ENCODE peak calls at places on chromosomes 3 and 15, in five cellular contexts. S is foreskin keratinocyte, V is neural progenitor cell, L is astrocyte of the cerebellum, N is psoas muscle. R is an unnamed sample.

GRCh38 chr3:116920836-116921596 is 211.4 kb downstream of the TUSC7 start:
- DNase-seq in S (no peak), V (no peak), N (no peak), L (no peak), R (no peak)

GRCh38 chr3:169604568-169604967 is 58.9 kb downstream of the MECOM start:
- DNase-seq in N (no peak), S (no peak), L (no peak), V (peak), R (no peak)

GRCh38 chr3:39278616-39278935 is 1.3 kb downstream of the CX3CR1 start:
- DNase-seq in L (no peak), V (no peak), S (no peak), N (no peak), R (no peak)

GRCh38 chr15:70347766-70348558 is 250.2 kb upstream of the TLE3 start:
- DNase-seq in S (no peak), N (no peak), L (no peak), V (no peak), R (no peak)

GRCh38 chr3:113617726-113618125 is 78.7 kb downstream of the USF3 start:
- DNase-seq in S (no peak), N (no peak), V (no peak), L (no peak), R (no peak)

GRCh38 chr3:45516829-45517228 is 77.7 kb upstream of the LIMD1 start:
- DNase-seq in N (no peak), L (peak), V (no peak), S (no peak), R (no peak)

GRCh38 chr15:33458421-33458820 is 147.7 kb downstream of the RYR3 start:
- DNase-seq in N (no peak), L (no peak), V (no peak), S (peak), R (no peak)

GRCh38 chr3:51959651-51960050 is 4.5 kb downstream of the GPR62 start:
- DNase-seq in S (no peak), L (no peak), V (no peak), N (no peak), R (no peak)

GRCh38 chr15:40094156-40094555 is 14.5 kb downstream of the BMF start:
- DNase-seq in L (no peak), N (no peak), V (no peak), S (no peak), R (no peak)

GRCh38 chr3:141828487-141829284 is 47.8 kb upstream of the ATP1B3 start:
- DNase-seq in S (peak), N (no peak), V (peak), L (no peak), R (peak)

GRCh38 chr15:95105229-95105628 is 873.9 kb downstream of the MCTP2 start:
- DNase-seq in N (no peak), S (peak), V (no peak), L (peak), R (no peak)

GRCh38 chr3:114554716-114555115 is 260.9 kb downstream of the TIGIT start:
- DNase-seq in L (no peak), N (no peak), S (no peak), V (no peak), R (no peak)

GRCh38 chr15:73789491-73790240 is 36.5 kb upstream of the INSYN1 start:
- DNase-seq in V (no peak), S (no peak), L (no peak), N (no peak), R (no peak)

GRCh38 chr15:52710050-52710709 is 31.0 kb upstream of the ATOSA start:
- DNase-seq in S (peak), V (no peak), L (no peak), N (no peak), R (no peak)

GRCh38 chr15:67199881-67200763 is 54.3 kb downstream of the AAGAB start:
- DNase-seq in N (no peak), L (no peak), V (no peak), S (no peak), R (no peak)

GRCh38 chr3:177427540-177427939 is 230.3 kb upstream of the TBL1XR1 start:
- DNase-seq in V (no peak), N (no peak), S (no peak), L (peak), R (no peak)

GRCh38 chr3:177429772-177430171 is 232.5 kb upstream of the TBL1XR1 start:
- DNase-seq in V (no peak), S (no peak), L (no peak), N (no peak), R (no peak)

GRCh38 chr3:177429066-177429465 is 231.8 kb upstream of the TBL1XR1 start:
- DNase-seq in S (no peak), N (no peak), V (no peak), L (no peak), R (no peak)

GRCh38 chr3:177431525-177432255 is 234.4 kb upstream of the TBL1XR1 start:
- DNase-seq in L (no peak), S (no peak), N (no peak), V (peak), R (no peak)

DNA sequence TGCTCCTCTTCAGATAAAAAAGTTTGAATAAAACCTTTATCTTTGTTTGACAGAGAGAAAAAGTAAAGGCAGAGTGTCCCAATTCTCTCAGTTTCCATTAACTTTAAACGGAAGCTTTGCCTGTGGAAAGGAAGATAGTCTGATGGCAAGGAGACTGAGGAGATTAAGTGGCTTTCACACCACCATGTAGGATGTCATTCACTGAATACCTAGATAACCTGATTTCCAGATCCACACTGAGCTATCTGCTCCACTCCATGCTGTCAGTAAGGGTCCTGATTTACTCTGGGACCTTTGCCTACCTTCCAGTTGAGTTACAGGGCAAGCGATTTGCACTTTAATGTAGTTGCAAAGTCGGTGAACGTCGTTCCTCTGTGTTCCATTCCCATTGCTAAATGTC is 233.4 kb upstream of the TBL1XR1 start:
- DNase-seq in V (no peak), S (no peak), N (no peak), L (no peak), R (no peak)
- TF ChIP-seq CTCF in V (no peak), S (no peak), N (no peak), L (no peak), R (no peak)

DNA sequence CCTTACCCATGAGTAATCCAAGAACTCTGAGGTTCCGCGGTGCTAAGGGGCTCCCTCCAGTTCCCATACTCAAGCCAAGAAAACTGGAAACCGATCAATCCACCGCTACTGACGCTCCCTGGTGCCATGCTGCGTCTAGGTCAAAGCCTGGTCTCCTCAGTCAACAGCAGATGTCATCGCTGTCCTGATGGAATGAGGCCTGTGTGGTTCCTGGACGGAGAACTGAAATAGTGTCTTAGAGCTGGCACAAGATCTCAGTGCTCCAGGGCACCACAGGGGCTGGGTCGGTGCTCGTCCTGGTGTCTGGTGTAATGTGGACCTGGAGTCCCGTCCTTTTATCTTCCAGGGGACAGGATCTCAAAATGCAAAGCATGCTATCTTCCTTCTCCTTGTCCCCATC is 373.9 kb upstream of the CFAP20DC start:
- DNase-seq in V (no peak), L (no peak), S (no peak), N (no peak), R (no peak)
- TF ChIP-seq CTCF in V (no peak), L (no peak), S (no peak), N (no peak), R (no peak)

GRCh38 chr15:66133247-66133646 is 120.3 kb downstream of the MEGF11 start:
- DNase-seq in S (no peak), N (no peak), V (no peak), L (no peak), R (no peak)
- TF ChIP-seq CTCF in S (no peak), N (no peak), V (no peak), L (no peak), R (no peak)

GRCh38 chr3:148532774-148533173 is 164.9 kb upstream of the AGTR1 start:
- DNase-seq in N (no peak), V (no peak), L (no peak), S (no peak), R (no peak)

GRCh38 chr3:148532326-148532725 is 165.4 kb upstream of the AGTR1 start:
- DNase-seq in L (no peak), N (no peak), S (no peak), V (no peak), R (no peak)

GRCh38 chr3:148540266-148540665 is 157.4 kb upstream of the AGTR1 start:
- DNase-seq in N (no peak), L (no peak), V (no peak), S (no peak), R (no peak)

GRCh38 chr3:148534089-148534988 is 163.4 kb upstream of the AGTR1 start:
- DNase-seq in N (no peak), S (no peak), L (no peak), V (no peak), R (no peak)
- TF ChIP-seq CTCF in N (no peak), S (no peak), L (no peak), V (no peak), R (no peak)

GRCh38 chr3:426056-426455 is 229.5 kb downstream of the CHL1 start:
- DNase-seq in L (no peak), V (no peak), N (no peak), S (peak), R (no peak)

GRCh38 chr3:425094-425493 is 228.5 kb downstream of the CHL1 start:
- DNase-seq in V (no peak), N (no peak), S (no peak), L (no peak), R (no peak)

GRCh38 chr3:430186-430585 is 233.6 kb downstream of the CHL1 start:
- DNase-seq in N (no peak), S (no peak), L (no peak), V (no peak), R (no peak)

GRCh38 chr3:427128-427527 is 230.6 kb downstream of the CHL1 start:
- DNase-seq in V (no peak), N (no peak), S (no peak), L (no peak), R (no peak)
- TF ChIP-seq CTCF in V (no peak), N (no peak), S (no peak), L (no peak), R (no peak)

R was measured in nephron progenitor cell.